ENCODE peak calls at places on chromosomes 6 and 20, in four cellular contexts. L, B, N and D are unnamed samples.

GRCh38 chr6:111987295-111987694 is 66.6 kb upstream of the CCN6 start:
- DNase-seq in L (no peak), B (peak), N (no peak), D (no peak)

GRCh38 chr6:139423970-139424667 is 49.7 kb upstream of the CITED2 start:
- DNase-seq in L (no peak), B (no peak), N (no peak), D (no peak)

GRCh38 chr6:65170273-65170672 is 536.8 kb downstream of the EYS start:
- DNase-seq in L (no peak), B (peak), N (no peak), D (no peak)

GRCh38 chr6:56752009-56752408 is 109.3 kb upstream of the DST start:
- DNase-seq in L (no peak), B (peak), N (peak), D (no peak)

GRCh38 chr6:89500486-89501020 is 67.6 kb downstream of the ANKRD6 start:
- DNase-seq in L (no peak), B (no peak), N (peak), D (no peak)

GRCh38 chr6:138044458-138044857 is 62.8 kb downstream of the PERP start:
- DNase-seq in L (no peak), B (peak), N (no peak), D (no peak)

GRCh38 chr6:46719099-46719498 is 16.1 kb downstream of the PLA2G7 start:
- DNase-seq in L (no peak), B (peak), N (no peak), D (no peak)

GRCh38 chr6:3549314-3549940 is 92.6 kb upstream of the SLC22A23 start:
- DNase-seq in L (no peak), B (no peak), N (no peak), D (no peak)

GRCh38 chr6:106547053-106547414 is 82.3 kb downstream of the RTN4IP1 start:
- DNase-seq in L (no peak), B (no peak), N (no peak), D (no peak)

GRCh38 chr20:18316166-18316565 is 27.8 kb downstream of the ZNF133 start:
- DNase-seq in L (no peak), B (no peak), N (no peak), D (no peak)

GRCh38 chr6:55069132-55069781 is 105.1 kb upstream of the HCRTR2 start:
- DNase-seq in L (peak), B (peak), N (peak), D (peak)

DNA sequence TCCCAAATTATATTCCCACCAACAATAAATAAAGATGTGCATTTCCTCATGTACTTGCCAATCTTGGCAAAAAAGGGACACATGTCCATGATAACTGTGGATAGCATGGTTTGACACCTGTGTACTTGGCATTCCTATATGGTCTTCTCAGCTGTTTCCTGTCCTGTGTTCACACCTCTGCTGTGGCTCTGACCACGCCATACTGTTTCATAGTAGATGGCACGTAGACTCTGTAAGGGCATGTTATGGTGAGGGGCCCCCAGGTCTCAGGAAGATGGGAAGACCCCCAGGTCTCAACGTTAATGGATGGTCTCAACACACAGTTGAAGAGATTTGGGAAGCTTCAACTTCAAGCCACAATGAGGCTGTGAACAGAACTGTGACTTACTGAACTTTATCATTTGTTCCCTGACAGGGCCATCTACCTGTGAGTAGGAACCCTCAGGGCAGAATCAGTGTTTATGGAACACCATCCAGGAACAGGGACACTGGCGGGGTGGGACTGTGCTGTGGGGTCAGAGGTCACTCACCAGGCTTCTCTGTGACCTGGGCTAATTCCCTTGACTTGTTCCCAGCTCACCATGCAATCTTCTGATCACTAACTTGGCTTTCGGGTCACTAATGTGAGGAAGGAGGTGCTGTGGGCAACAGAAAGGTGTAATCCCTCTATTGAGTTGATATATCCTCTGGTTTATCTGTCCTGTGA is 11.8 kb downstream of the ZBTB24 start:
- DNase-seq in L (no peak), B (no peak), N (no peak), D (no peak)
- H3K56ac ChIP-seq in L (no peak), B (no peak), N (no peak), D (no peak)

GRCh38 chr20:35644806-35645205 is 19.9 kb downstream of the CPNE1 start:
- DNase-seq in L (no peak), B (no peak), N (no peak), D (no peak)
- H3K56ac ChIP-seq in L (no peak), B (no peak), N (no peak), D (no peak)

GRCh38 chr6:128400875-128401274 is 119.5 kb downstream of the PTPRK start:
- DNase-seq in L (no peak), B (peak), N (no peak), D (no peak)

GRCh38 chr6:128394171-128394570 is 126.2 kb downstream of the PTPRK start:
- DNase-seq in L (no peak), B (peak), N (no peak), D (no peak)

GRCh38 chr6:128397996-128398395 is 122.4 kb downstream of the PTPRK start:
- DNase-seq in L (no peak), B (no peak), N (no peak), D (no peak)

GRCh38 chr6:128390168-128390567 is 130.2 kb downstream of the PTPRK start:
- DNase-seq in L (no peak), B (no peak), N (no peak), D (no peak)

DNA sequence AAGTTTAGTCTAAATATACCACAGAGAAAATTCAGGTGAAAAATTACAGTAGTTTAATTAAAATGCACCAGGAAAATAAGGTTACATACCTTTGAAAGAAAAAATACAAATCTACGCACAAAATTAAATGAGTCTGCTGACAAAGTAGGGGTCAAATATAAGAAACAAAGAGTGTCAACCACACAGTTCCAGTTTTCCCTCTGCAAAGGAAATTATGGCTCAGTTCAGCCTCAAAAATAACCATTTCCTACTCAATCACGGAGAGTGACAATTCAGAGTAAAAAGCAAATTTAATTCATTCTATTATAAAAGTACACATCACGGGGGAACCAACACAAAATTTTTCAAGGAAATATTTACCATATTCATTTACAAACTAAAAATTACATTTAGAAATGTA is 124.8 kb downstream of the PTPRK start:
- DNase-seq in L (no peak), B (no peak), N (no peak), D (no peak)
- H3K56ac ChIP-seq in L (no peak), B (no peak), N (no peak), D (no peak)

GRCh38 chr6:154649723-154650122 is 83.5 kb upstream of the SCAF8 start:
- DNase-seq in L (no peak), B (no peak), N (no peak), D (no peak)
- H3K56ac ChIP-seq in L (no peak), B (no peak), N (no peak), D (no peak)

DNA sequence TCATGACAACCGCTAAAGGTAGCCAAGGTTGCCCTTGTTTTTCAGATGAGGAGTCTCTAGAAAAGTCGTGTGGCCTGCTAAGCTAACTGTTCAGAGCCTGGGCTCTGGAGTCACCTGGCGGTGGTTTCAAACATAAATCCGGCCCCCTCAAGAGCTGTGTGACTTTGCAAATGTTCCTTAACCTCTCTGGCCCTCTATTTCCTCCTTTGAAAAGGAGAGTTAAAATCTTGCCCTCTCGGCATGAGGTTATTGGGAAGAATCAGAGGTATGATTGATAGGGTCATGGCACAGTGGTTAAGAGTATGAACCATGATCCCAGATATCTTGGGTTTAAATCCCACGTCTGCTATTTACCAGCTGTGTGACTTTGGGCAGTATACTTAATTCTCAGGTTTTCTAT is 5.6 kb upstream of the LBP start:
- DNase-seq in L (no peak), B (no peak), N (no peak), D (no peak)
- H3K56ac ChIP-seq in L (no peak), B (no peak), N (no peak), D (no peak)

GRCh38 chr6:130811932-130812331 is 15.3 kb upstream of the SMLR1 start:
- DNase-seq in L (no peak), B (peak), N (no peak), D (no peak)

GRCh38 chr6:130815200-130816071 is 11.8 kb upstream of the SMLR1 start:
- DNase-seq in L (no peak), B (no peak), N (no peak), D (no peak)

GRCh38 chr6:130814506-130814905 is 12.7 kb upstream of the SMLR1 start:
- DNase-seq in L (no peak), B (no peak), N (no peak), D (no peak)

GRCh38 chr6:130810307-130811030 is 16.7 kb upstream of the SMLR1 start:
- DNase-seq in L (no peak), B (peak), N (no peak), D (no peak)
- H3K56ac ChIP-seq in L (no peak), B (no peak), N (no peak), D (no peak)

GRCh38 chr20:58010186-58010585 is 218.3 kb downstream of the ANKRD60 start:
- DNase-seq in L (peak), B (no peak), N (no peak), D (no peak)
- H3K56ac ChIP-seq in L (no peak), B (no peak), N (no peak), D (no peak)

GRCh38 chr6:77183447-77183846 is 279.8 kb downstream of the HTR1B start:
- DNase-seq in L (no peak), B (no peak), N (no peak), D (no peak)

GRCh38 chr6:77181749-77182148 is 281.5 kb downstream of the HTR1B start:
- DNase-seq in L (no peak), B (no peak), N (no peak), D (no peak)

GRCh38 chr6:77178821-77179220 is 284.5 kb downstream of the HTR1B start:
- DNase-seq in L (no peak), B (peak), N (no peak), D (no peak)

GRCh38 chr6:77177470-77177869 is 285.8 kb downstream of the HTR1B start:
- DNase-seq in L (no peak), B (no peak), N (no peak), D (no peak)

DNA sequence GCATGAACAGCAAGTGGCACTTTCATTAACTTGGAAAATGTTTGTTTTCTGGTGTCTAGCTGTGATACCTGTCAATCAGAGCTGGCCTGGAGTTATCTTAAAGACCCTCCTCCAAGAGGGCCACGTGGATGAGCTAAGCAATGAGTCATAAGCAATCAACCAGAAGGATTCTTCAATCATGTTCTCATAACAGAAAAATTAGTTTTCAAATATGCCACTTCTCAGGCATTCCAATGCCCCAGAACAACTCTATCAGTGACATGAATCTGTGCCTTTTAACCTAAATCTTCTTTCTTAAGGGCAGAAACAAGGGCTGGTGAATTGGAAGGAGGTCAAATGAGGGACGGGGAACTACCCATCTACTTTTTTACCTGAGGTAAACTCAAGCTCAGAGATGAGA is 282.9 kb downstream of the HTR1B start:
- DNase-seq in L (no peak), B (peak), N (peak), D (no peak)
- H3K56ac ChIP-seq in L (no peak), B (no peak), N (no peak), D (no peak)

GRCh38 chr6:121633309-121633708 is 197.9 kb downstream of the GJA1 start:
- DNase-seq in L (no peak), B (no peak), N (no peak), D (no peak)

GRCh38 chr6:121627761-121628160 is 192.3 kb downstream of the GJA1 start:
- DNase-seq in L (no peak), B (no peak), N (no peak), D (no peak)

GRCh38 chr6:121635355-121635754 is 199.9 kb downstream of the GJA1 start:
- DNase-seq in L (no peak), B (no peak), N (no peak), D (no peak)

DNA sequence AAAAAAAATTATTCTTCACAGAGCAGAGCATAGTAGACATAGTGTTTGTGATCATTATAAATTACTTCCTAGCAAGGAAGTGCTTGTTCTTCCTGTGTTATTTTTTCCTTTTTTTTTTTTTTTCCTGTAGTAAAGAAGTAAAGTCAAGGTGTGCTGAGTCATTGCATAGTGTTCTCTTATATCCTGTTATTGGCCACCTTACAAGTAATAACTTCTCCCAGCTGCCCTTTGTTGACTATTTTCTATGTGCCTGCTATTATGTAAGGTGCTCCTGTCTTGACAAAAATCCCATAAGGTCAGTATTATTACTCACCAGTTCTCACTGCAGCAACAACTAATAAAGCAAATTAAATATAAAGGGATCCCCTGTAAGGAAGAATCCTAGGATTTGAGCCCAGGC is 195.3 kb downstream of the GJA1 start:
- DNase-seq in L (no peak), B (no peak), N (no peak), D (no peak)
- H3K56ac ChIP-seq in L (no peak), B (no peak), N (no peak), D (no peak)

GRCh38 chr20:13322621-13323020 is 101.5 kb downstream of the ISM1 start:
- DNase-seq in L (no peak), B (no peak), N (peak), D (no peak)
- H3K56ac ChIP-seq in L (no peak), B (no peak), N (peak), D (no peak)